ENCODE peak calls at places on chromosomes 13 and 19, in six cellular contexts. One of them, this sample, is unnamed.

GRCh38 chr19:1027020-1027952 is 878 bp downstream of the CNN2 start:
- DNase-seq in bronchial epithelial cell: peak; percentile 16
- DNase-seq in endodermal cell: peak; percentile 72
- DNase-seq in fibroblast of lung: no peak
- DNase-seq in endothelial cell: no peak
- DNase-seq in GM20000: no peak
- DNase-seq in this sample: peak; percentile 49

GRCh38 chr19:16118489-16119033 is 6.9 kb downstream of the RAB8A start:
- DNase-seq in fibroblast of lung: no peak
- DNase-seq in endothelial cell: no peak
- DNase-seq in bronchial epithelial cell: no peak
- DNase-seq in endodermal cell: no peak
- DNase-seq in GM20000: peak; percentile 88
- DNase-seq in this sample: no peak

GRCh38 chr19:35347171-35347929 is at the start of gene FFAR1:
- DNase-seq in GM20000: peak; percentile 83
- DNase-seq in endodermal cell: peak; percentile 13
- DNase-seq in bronchial epithelial cell: no peak
- DNase-seq in endothelial cell: no peak
- DNase-seq in fibroblast of lung: no peak
- DNase-seq in this sample: no peak

GRCh38 chr13:98321356-98321755 is 144.3 kb upstream of the RNF113B start:
- DNase-seq in endothelial cell: no peak
- DNase-seq in fibroblast of lung: no peak
- DNase-seq in endodermal cell: no peak
- DNase-seq in GM20000: no peak
- DNase-seq in bronchial epithelial cell: no peak
- DNase-seq in this sample: no peak

GRCh38 chr13:23384111-23384510 is 49.4 kb downstream of the SACS start:
- DNase-seq in GM20000: peak; percentile 58
- DNase-seq in endothelial cell: no peak
- DNase-seq in fibroblast of lung: no peak
- DNase-seq in endodermal cell: no peak
- DNase-seq in bronchial epithelial cell: peak; percentile 86
- DNase-seq in this sample: no peak

GRCh38 chr19:52665529-52665928 is 27.4 kb upstream of the ZNF83 start:
- DNase-seq in bronchial epithelial cell: peak; percentile 78
- DNase-seq in endodermal cell: no peak
- DNase-seq in GM20000: no peak
- DNase-seq in fibroblast of lung: no peak
- DNase-seq in endothelial cell: no peak
- DNase-seq in this sample: peak; percentile 67

GRCh38 chr19:33299061-33299665 is 3.2 kb downstream of the CEBPA start:
- DNase-seq in endodermal cell: peak; percentile 40
- DNase-seq in bronchial epithelial cell: no peak
- DNase-seq in endothelial cell: no peak
- DNase-seq in GM20000: no peak
- DNase-seq in fibroblast of lung: no peak
- DNase-seq in this sample: no peak

GRCh38 chr13:37640499-37640898 is 41.9 kb upstream of the POSTN start:
- DNase-seq in bronchial epithelial cell: peak; percentile 66
- DNase-seq in fibroblast of lung: peak; percentile 89
- DNase-seq in GM20000: no peak
- DNase-seq in endothelial cell: peak; percentile 14
- DNase-seq in endodermal cell: no peak
- DNase-seq in this sample: peak; percentile 53

GRCh38 chr13:25217023-25217909 is 45.2 kb upstream of the AMER2 start:
- DNase-seq in endodermal cell: no peak
- DNase-seq in endothelial cell: no peak
- DNase-seq in GM20000: no peak
- DNase-seq in fibroblast of lung: peak; percentile 28
- DNase-seq in bronchial epithelial cell: peak; percentile 73
- DNase-seq in this sample: peak; percentile 25

GRCh38 chr13:37602743-37603381 is 4.3 kb upstream of the POSTN start:
- DNase-seq in fibroblast of lung: peak; percentile 64
- DNase-seq in endothelial cell: no peak
- DNase-seq in endodermal cell: no peak
- DNase-seq in bronchial epithelial cell: peak; percentile 42
- DNase-seq in GM20000: no peak
- DNase-seq in this sample: peak; percentile 42

GRCh38 chr13:96662036-96662435 is 332.2 kb downstream of the OXGR1 start:
- DNase-seq in endothelial cell: no peak
- DNase-seq in fibroblast of lung: peak; percentile 32
- DNase-seq in endodermal cell: no peak
- DNase-seq in GM20000: no peak
- DNase-seq in bronchial epithelial cell: peak; percentile 44
- DNase-seq in this sample: no peak

GRCh38 chr13:32261567-32261966 is 53.6 kb downstream of the ZAR1L start:
- DNase-seq in bronchial epithelial cell: peak; percentile 71
- DNase-seq in endothelial cell: no peak
- DNase-seq in GM20000: no peak
- DNase-seq in fibroblast of lung: peak; percentile 90
- DNase-seq in endodermal cell: no peak
- DNase-seq in this sample: peak; percentile 95

GRCh38 chr19:24140099-24140498 is 53.1 kb downstream of the ZNF254 start:
- DNase-seq in fibroblast of lung: peak; percentile 75
- DNase-seq in endodermal cell: no peak
- DNase-seq in GM20000: no peak
- DNase-seq in bronchial epithelial cell: peak; percentile 89
- DNase-seq in endothelial cell: no peak
- DNase-seq in this sample: peak; percentile 80

GRCh38 chr13:33644607-33645543 is 173.1 kb upstream of the RFC3 start:
- DNase-seq in endodermal cell: no peak
- DNase-seq in GM20000: no peak
- DNase-seq in fibroblast of lung: peak; percentile 77
- DNase-seq in endothelial cell: no peak
- DNase-seq in bronchial epithelial cell: peak; percentile 52
- DNase-seq in this sample: no peak

GRCh38 chr19:32343550-32344262 is 1.7 kb upstream of the ZNF507 start:
- DNase-seq in endothelial cell: no peak
- DNase-seq in bronchial epithelial cell: peak; percentile 70
- DNase-seq in GM20000: no peak
- DNase-seq in fibroblast of lung: no peak
- DNase-seq in endodermal cell: no peak
- DNase-seq in this sample: peak; percentile 45

GRCh38 chr19:13334801-13335481 is 171.3 kb downstream of the CACNA1A start:
- DNase-seq in endodermal cell: no peak
- DNase-seq in GM20000: no peak
- DNase-seq in fibroblast of lung: no peak
- DNase-seq in endothelial cell: no peak
- DNase-seq in bronchial epithelial cell: no peak
- DNase-seq in this sample: no peak

GRCh38 chr13:90933097-90933826 is 414.2 kb upstream of the MIR17HG start:
- DNase-seq in endothelial cell: no peak
- DNase-seq in GM20000: no peak
- DNase-seq in endodermal cell: no peak
- DNase-seq in bronchial epithelial cell: peak; percentile 38
- DNase-seq in fibroblast of lung: no peak
- DNase-seq in this sample: peak; percentile 15

GRCh38 chr13:61954092-61954491 is 538.4 kb upstream of the PCDH20 start:
- DNase-seq in bronchial epithelial cell: peak; percentile 34
- DNase-seq in GM20000: no peak
- DNase-seq in endothelial cell: no peak
- DNase-seq in endodermal cell: no peak
- DNase-seq in fibroblast of lung: peak; percentile 61
- DNase-seq in this sample: peak; percentile 52
- TF ChIP-seq CTCF in bronchial epithelial cell: peak; percentile 21
- TF ChIP-seq CTCF in GM20000: no peak
- TF ChIP-seq CTCF in endothelial cell: peak; percentile 41
- TF ChIP-seq CTCF in endodermal cell: peak; percentile 76
- TF ChIP-seq CTCF in fibroblast of lung: peak; percentile 43
- TF ChIP-seq CTCF in this sample: peak; percentile 45

GRCh38 chr13:102846261-102847015 is 606 bp downstream of the ERCC5 start:
- DNase-seq in bronchial epithelial cell: peak; percentile 39
- DNase-seq in endodermal cell: peak; percentile 53
- DNase-seq in endothelial cell: no peak
- DNase-seq in GM20000: peak; percentile 24
- DNase-seq in fibroblast of lung: peak; percentile 41
- DNase-seq in this sample: peak; percentile 52

GRCh38 chr13:102845289-102845629 is 573 bp upstream of the ERCC5 start:
- DNase-seq in endothelial cell: no peak
- DNase-seq in bronchial epithelial cell: no peak
- DNase-seq in fibroblast of lung: no peak
- DNase-seq in endodermal cell: no peak
- DNase-seq in GM20000: no peak
- DNase-seq in this sample: no peak

GRCh38 chr13:102848956-102849355 is 3.1 kb downstream of the ERCC5 start:
- DNase-seq in endodermal cell: no peak
- DNase-seq in fibroblast of lung: no peak
- DNase-seq in GM20000: no peak
- DNase-seq in endothelial cell: no peak
- DNase-seq in bronchial epithelial cell: no peak
- DNase-seq in this sample: no peak

GRCh38 chr13:102847272-102848234 is 1.7 kb downstream of the ERCC5 start:
- DNase-seq in bronchial epithelial cell: peak; percentile 44
- DNase-seq in endothelial cell: no peak
- DNase-seq in GM20000: no peak
- DNase-seq in fibroblast of lung: peak; percentile 70
- DNase-seq in endodermal cell: no peak
- DNase-seq in this sample: peak; percentile 51

GRCh38 chr13:102845630-102846260 is at the start of gene ERCC5:
- DNase-seq in endodermal cell: peak; percentile 96
- DNase-seq in bronchial epithelial cell: peak; percentile 88
- DNase-seq in GM20000: peak; percentile 74
- DNase-seq in fibroblast of lung: peak; percentile 96
- DNase-seq in endothelial cell: peak; percentile 88
- DNase-seq in this sample: peak; percentile 96
- TF ChIP-seq CTCF in endodermal cell: no peak
- TF ChIP-seq CTCF in bronchial epithelial cell: no peak
- TF ChIP-seq CTCF in GM20000: no peak
- TF ChIP-seq CTCF in fibroblast of lung: no peak
- TF ChIP-seq CTCF in endothelial cell: no peak
- TF ChIP-seq CTCF in this sample: no peak

GRCh38 chr19:4647676-4648644 is 8.6 kb downstream of the TNFAIP8L1 start:
- DNase-seq in endodermal cell: peak; percentile 81
- DNase-seq in bronchial epithelial cell: no peak
- DNase-seq in GM20000: peak; percentile 62
- DNase-seq in endothelial cell: peak; percentile 79
- DNase-seq in fibroblast of lung: no peak
- DNase-seq in this sample: no peak
- TF ChIP-seq CTCF in endodermal cell: peak; percentile 43
- TF ChIP-seq CTCF in bronchial epithelial cell: no peak
- TF ChIP-seq CTCF in GM20000: no peak
- TF ChIP-seq CTCF in endothelial cell: no peak
- TF ChIP-seq CTCF in fibroblast of lung: no peak
- TF ChIP-seq CTCF in this sample: no peak

GRCh38 chr13:44272692-44273091 is 100.9 kb upstream of the SERP2 start:
- DNase-seq in fibroblast of lung: no peak
- DNase-seq in bronchial epithelial cell: no peak
- DNase-seq in GM20000: no peak
- DNase-seq in endothelial cell: no peak
- DNase-seq in endodermal cell: no peak
- DNase-seq in this sample: no peak

GRCh38 chr13:44273991-44274810 is 99.4 kb upstream of the SERP2 start:
- DNase-seq in endodermal cell: no peak
- DNase-seq in bronchial epithelial cell: peak; percentile 64
- DNase-seq in endothelial cell: no peak
- DNase-seq in GM20000: peak; percentile 66
- DNase-seq in fibroblast of lung: peak; percentile 94
- DNase-seq in this sample: peak; percentile 66

GRCh38 chr13:44273216-44273615 is 100.4 kb upstream of the SERP2 start:
- DNase-seq in endothelial cell: no peak
- DNase-seq in GM20000: no peak
- DNase-seq in bronchial epithelial cell: no peak
- DNase-seq in endodermal cell: no peak
- DNase-seq in fibroblast of lung: no peak
- DNase-seq in this sample: no peak

GRCh38 chr13:44276061-44276460 is 97.6 kb upstream of the SERP2 start:
- DNase-seq in fibroblast of lung: no peak
- DNase-seq in bronchial epithelial cell: no peak
- DNase-seq in endothelial cell: no peak
- DNase-seq in GM20000: no peak
- DNase-seq in endodermal cell: peak; percentile 55
- DNase-seq in this sample: no peak

DNA sequence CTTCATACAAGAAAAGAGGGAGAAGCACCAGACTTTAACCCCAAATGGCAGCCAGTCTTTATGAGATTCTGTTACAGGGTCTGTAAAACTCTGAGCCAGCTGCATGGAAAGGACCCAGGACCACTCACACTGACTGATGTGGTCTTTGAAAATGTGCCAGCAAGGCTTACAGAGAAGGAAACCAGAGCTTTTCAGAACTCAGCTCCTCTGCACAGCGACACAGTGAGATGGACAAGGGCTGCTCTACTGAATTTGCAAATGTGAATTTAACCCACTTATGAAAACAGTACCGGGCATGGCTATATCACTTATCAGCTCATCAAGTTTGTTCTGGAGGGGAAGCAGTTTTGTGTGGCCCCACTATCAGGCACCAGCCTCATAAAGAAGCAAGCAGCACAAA is 98.8 kb upstream of the SERP2 start:
- DNase-seq in GM20000: no peak
- DNase-seq in fibroblast of lung: peak; percentile 64
- DNase-seq in endothelial cell: no peak
- DNase-seq in endodermal cell: no peak
- DNase-seq in bronchial epithelial cell: no peak
- DNase-seq in this sample: no peak
- TF ChIP-seq CTCF in GM20000: no peak
- TF ChIP-seq CTCF in fibroblast of lung: no peak
- TF ChIP-seq CTCF in endothelial cell: no peak
- TF ChIP-seq CTCF in endodermal cell: no peak
- TF ChIP-seq CTCF in bronchial epithelial cell: no peak
- TF ChIP-seq CTCF in this sample: no peak

DNA sequence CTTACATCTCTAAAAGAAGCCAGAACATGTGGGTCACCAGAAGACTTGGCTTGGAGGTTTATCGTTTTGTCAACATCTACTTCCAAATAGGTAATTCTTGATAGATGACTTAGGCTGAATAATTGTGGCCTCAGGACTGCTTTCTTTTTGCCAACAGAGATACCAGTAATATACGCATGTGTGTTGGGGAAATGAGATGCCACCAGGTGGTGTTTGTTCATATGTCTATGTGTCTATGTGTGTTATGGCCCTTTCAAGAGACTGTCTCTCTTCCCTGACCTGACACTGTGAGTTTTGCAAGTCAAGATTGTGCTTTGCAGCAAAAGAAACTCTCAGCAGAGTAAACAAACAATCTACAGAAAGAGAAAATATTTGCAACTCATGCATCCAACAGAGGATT is 31.6 kb upstream of the METTL21C start:
- DNase-seq in GM20000: peak; percentile 9
- DNase-seq in endodermal cell: no peak
- DNase-seq in endothelial cell: no peak
- DNase-seq in fibroblast of lung: no peak
- DNase-seq in bronchial epithelial cell: peak; percentile 34
- DNase-seq in this sample: peak; percentile 44
- TF ChIP-seq CTCF in GM20000: no peak
- TF ChIP-seq CTCF in endodermal cell: no peak
- TF ChIP-seq CTCF in endothelial cell: no peak
- TF ChIP-seq CTCF in fibroblast of lung: no peak
- TF ChIP-seq CTCF in bronchial epithelial cell: peak; percentile 19
- TF ChIP-seq CTCF in this sample: no peak

GRCh38 chr13:21061077-21061945 is at the start of gene LATS2:
- DNase-seq in GM20000: peak; percentile 95
- DNase-seq in fibroblast of lung: peak; percentile 92
- DNase-seq in bronchial epithelial cell: peak; percentile 74
- DNase-seq in endothelial cell: peak; percentile 97
- DNase-seq in endodermal cell: peak; percentile 98
- DNase-seq in this sample: peak; percentile 90
- TF ChIP-seq CTCF in GM20000: no peak
- TF ChIP-seq CTCF in fibroblast of lung: peak; percentile 18
- TF ChIP-seq CTCF in bronchial epithelial cell: no peak
- TF ChIP-seq CTCF in endothelial cell: no peak
- TF ChIP-seq CTCF in endodermal cell: peak; percentile 40
- TF ChIP-seq CTCF in this sample: no peak

This sample was measured in MCF 10A.